ENCODE peak calls at places on chromosomes 3 and 15, in seven cellular contexts. One of them, this sample, is unnamed.

GRCh38 chr3:155661042-155661441 is 83.8 kb downstream of the PLCH1 start:
- DNase-seq in breast epithelium: no peak
- DNase-seq in astrocyte of the spinal cord: no peak
- DNase-seq in nephron progenitor cell: no peak
- DNase-seq in lung: no peak
- DNase-seq in HFFc6: no peak
- DNase-seq in mesothelial cell of epicardium: no peak
- DNase-seq in this sample: no peak

GRCh38 chr3:197393711-197394110 is 95.3 kb upstream of the DLG1 start:
- DNase-seq in lung: no peak
- DNase-seq in breast epithelium: no peak
- DNase-seq in HFFc6: no peak
- DNase-seq in nephron progenitor cell: no peak
- DNase-seq in astrocyte of the spinal cord: no peak
- DNase-seq in mesothelial cell of epicardium: no peak
- DNase-seq in this sample: no peak

GRCh38 chr15:67805008-67805681 is 20.2 kb upstream of the SKOR1 start:
- DNase-seq in HFFc6: no peak
- DNase-seq in lung: no peak
- DNase-seq in astrocyte of the spinal cord: no peak
- DNase-seq in nephron progenitor cell: no peak
- DNase-seq in mesothelial cell of epicardium: no peak
- DNase-seq in breast epithelium: no peak
- DNase-seq in this sample: no peak

GRCh38 chr3:146865175-146865755 is 260.1 kb upstream of the PLSCR5 start:
- DNase-seq in HFFc6: no peak
- DNase-seq in breast epithelium: no peak
- DNase-seq in nephron progenitor cell: no peak
- DNase-seq in mesothelial cell of epicardium: no peak
- DNase-seq in lung: no peak
- DNase-seq in astrocyte of the spinal cord: no peak
- DNase-seq in this sample: no peak

GRCh38 chr3:171375704-171376103 is 84.5 kb downstream of the TNIK start:
- DNase-seq in breast epithelium: no peak
- DNase-seq in mesothelial cell of epicardium: no peak
- DNase-seq in HFFc6: no peak
- DNase-seq in lung: no peak
- DNase-seq in nephron progenitor cell: no peak
- DNase-seq in astrocyte of the spinal cord: no peak
- DNase-seq in this sample: no peak

GRCh38 chr3:5136619-5137429 is 14.7 kb downstream of the ARL8B start:
- DNase-seq in astrocyte of the spinal cord: peak; percentile 36
- DNase-seq in mesothelial cell of epicardium: no peak
- DNase-seq in lung: no peak
- DNase-seq in nephron progenitor cell: no peak
- DNase-seq in breast epithelium: no peak
- DNase-seq in HFFc6: peak; percentile 20
- DNase-seq in this sample: no peak

GRCh38 chr3:63727248-63727647 is 74.8 kb downstream of the SNTN start:
- DNase-seq in breast epithelium: no peak
- DNase-seq in nephron progenitor cell: no peak
- DNase-seq in astrocyte of the spinal cord: no peak
- DNase-seq in HFFc6: no peak
- DNase-seq in mesothelial cell of epicardium: no peak
- DNase-seq in lung: no peak
- DNase-seq in this sample: no peak

GRCh38 chr3:111159391-111159790 is 87.8 kb downstream of the NECTIN3 start:
- DNase-seq in breast epithelium: no peak
- DNase-seq in astrocyte of the spinal cord: peak; percentile 22
- DNase-seq in lung: no peak
- DNase-seq in mesothelial cell of epicardium: no peak
- DNase-seq in HFFc6: no peak
- DNase-seq in nephron progenitor cell: no peak
- DNase-seq in this sample: no peak

GRCh38 chr15:49742381-49742780 is 121.5 kb downstream of the DTWD1 start:
- DNase-seq in lung: no peak
- DNase-seq in mesothelial cell of epicardium: no peak
- DNase-seq in astrocyte of the spinal cord: no peak
- DNase-seq in nephron progenitor cell: no peak
- DNase-seq in breast epithelium: no peak
- DNase-seq in HFFc6: no peak
- DNase-seq in this sample: no peak

GRCh38 chr15:79007066-79007465 is 62.2 kb upstream of the CTSH start:
- DNase-seq in breast epithelium: no peak
- DNase-seq in nephron progenitor cell: peak; percentile 72
- DNase-seq in lung: peak; percentile 63
- DNase-seq in astrocyte of the spinal cord: peak; percentile 24
- DNase-seq in mesothelial cell of epicardium: no peak
- DNase-seq in HFFc6: peak; percentile 15
- DNase-seq in this sample: no peak

GRCh38 chr3:100454684-100455083 is 37.7 kb upstream of the TMEM45A start:
- DNase-seq in astrocyte of the spinal cord: no peak
- DNase-seq in nephron progenitor cell: no peak
- DNase-seq in HFFc6: no peak
- DNase-seq in mesothelial cell of epicardium: no peak
- DNase-seq in breast epithelium: no peak
- DNase-seq in lung: no peak
- DNase-seq in this sample: no peak

GRCh38 chr15:77527164-77527778 is 105.4 kb downstream of the LINGO1 start:
- DNase-seq in astrocyte of the spinal cord: peak; percentile 71
- DNase-seq in nephron progenitor cell: peak; percentile 68
- DNase-seq in lung: no peak
- DNase-seq in mesothelial cell of epicardium: peak; percentile 65
- DNase-seq in HFFc6: no peak
- DNase-seq in breast epithelium: no peak
- DNase-seq in this sample: no peak

GRCh38 chr3:195260286-195260905 is 10.6 kb downstream of the XXYLT1 start:
- DNase-seq in HFFc6: no peak
- DNase-seq in mesothelial cell of epicardium: no peak
- DNase-seq in astrocyte of the spinal cord: no peak
- DNase-seq in lung: peak; percentile 42
- DNase-seq in breast epithelium: no peak
- DNase-seq in nephron progenitor cell: no peak
- DNase-seq in this sample: no peak

GRCh38 chr15:83692820-83693581 is 39.1 kb downstream of the ADAMTSL3 start:
- DNase-seq in breast epithelium: no peak
- DNase-seq in lung: no peak
- DNase-seq in nephron progenitor cell: no peak
- DNase-seq in mesothelial cell of epicardium: no peak
- DNase-seq in HFFc6: no peak
- DNase-seq in astrocyte of the spinal cord: no peak
- DNase-seq in this sample: no peak

GRCh38 chr3:20320489-20320888 is 134.5 kb upstream of the SGO1 start:
- DNase-seq in nephron progenitor cell: no peak
- DNase-seq in astrocyte of the spinal cord: no peak
- DNase-seq in HFFc6: no peak
- DNase-seq in mesothelial cell of epicardium: no peak
- DNase-seq in breast epithelium: no peak
- DNase-seq in lung: no peak
- DNase-seq in this sample: no peak

GRCh38 chr3:69740103-69741021 is 1.1 kb downstream of the MITF start:
- DNase-seq in astrocyte of the spinal cord: no peak
- DNase-seq in breast epithelium: peak; percentile 54
- DNase-seq in nephron progenitor cell: peak; percentile 50
- DNase-seq in HFFc6: no peak
- DNase-seq in lung: peak; percentile 63
- DNase-seq in mesothelial cell of epicardium: no peak
- DNase-seq in this sample: no peak

GRCh38 chr15:57056357-57056756 is 137.9 kb downstream of the TCF12 start:
- DNase-seq in mesothelial cell of epicardium: no peak
- DNase-seq in lung: no peak
- DNase-seq in HFFc6: no peak
- DNase-seq in breast epithelium: no peak
- DNase-seq in nephron progenitor cell: no peak
- DNase-seq in astrocyte of the spinal cord: no peak
- DNase-seq in this sample: no peak
- TF ChIP-seq CTCF in mesothelial cell of epicardium: no peak
- TF ChIP-seq CTCF in lung: no peak
- TF ChIP-seq CTCF in HFFc6: no peak
- TF ChIP-seq CTCF in breast epithelium: no peak
- TF ChIP-seq CTCF in nephron progenitor cell: no peak
- TF ChIP-seq CTCF in astrocyte of the spinal cord: no peak
- TF ChIP-seq CTCF in this sample: no peak

GRCh38 chr3:39100500-39100886 is 6.9 kb downstream of the GORASP1 start:
- DNase-seq in lung: no peak
- DNase-seq in mesothelial cell of epicardium: no peak
- DNase-seq in HFFc6: no peak
- DNase-seq in nephron progenitor cell: no peak
- DNase-seq in breast epithelium: no peak
- DNase-seq in astrocyte of the spinal cord: no peak
- DNase-seq in this sample: no peak
- TF ChIP-seq CTCF in lung: no peak
- TF ChIP-seq CTCF in mesothelial cell of epicardium: no peak
- TF ChIP-seq CTCF in HFFc6: no peak
- TF ChIP-seq CTCF in nephron progenitor cell: no peak
- TF ChIP-seq CTCF in breast epithelium: no peak
- TF ChIP-seq CTCF in astrocyte of the spinal cord: no peak
- TF ChIP-seq CTCF in this sample: no peak

GRCh38 chr3:58331593-58332152 is 1.0 kb upstream of the PXK start:
- DNase-seq in nephron progenitor cell: no peak
- DNase-seq in HFFc6: no peak
- DNase-seq in breast epithelium: no peak
- DNase-seq in lung: no peak
- DNase-seq in mesothelial cell of epicardium: no peak
- DNase-seq in astrocyte of the spinal cord: no peak
- DNase-seq in this sample: no peak
- TF ChIP-seq CTCF in nephron progenitor cell: no peak
- TF ChIP-seq CTCF in HFFc6: no peak
- TF ChIP-seq CTCF in breast epithelium: no peak
- TF ChIP-seq CTCF in lung: no peak
- TF ChIP-seq CTCF in mesothelial cell of epicardium: no peak
- TF ChIP-seq CTCF in astrocyte of the spinal cord: no peak
- TF ChIP-seq CTCF in this sample: no peak

GRCh38 chr15:40441012-40441735 is 421 bp downstream of the BAHD1 start:
- DNase-seq in HFFc6: peak; percentile 7
- DNase-seq in nephron progenitor cell: peak; percentile 77
- DNase-seq in mesothelial cell of epicardium: no peak
- DNase-seq in astrocyte of the spinal cord: no peak
- DNase-seq in breast epithelium: no peak
- DNase-seq in lung: no peak
- DNase-seq in this sample: no peak
- TF ChIP-seq CTCF in HFFc6: peak; percentile 0
- TF ChIP-seq CTCF in nephron progenitor cell: no peak
- TF ChIP-seq CTCF in mesothelial cell of epicardium: no peak
- TF ChIP-seq CTCF in astrocyte of the spinal cord: peak; percentile 13
- TF ChIP-seq CTCF in breast epithelium: no peak
- TF ChIP-seq CTCF in lung: no peak
- TF ChIP-seq CTCF in this sample: peak; percentile 9

DNA sequence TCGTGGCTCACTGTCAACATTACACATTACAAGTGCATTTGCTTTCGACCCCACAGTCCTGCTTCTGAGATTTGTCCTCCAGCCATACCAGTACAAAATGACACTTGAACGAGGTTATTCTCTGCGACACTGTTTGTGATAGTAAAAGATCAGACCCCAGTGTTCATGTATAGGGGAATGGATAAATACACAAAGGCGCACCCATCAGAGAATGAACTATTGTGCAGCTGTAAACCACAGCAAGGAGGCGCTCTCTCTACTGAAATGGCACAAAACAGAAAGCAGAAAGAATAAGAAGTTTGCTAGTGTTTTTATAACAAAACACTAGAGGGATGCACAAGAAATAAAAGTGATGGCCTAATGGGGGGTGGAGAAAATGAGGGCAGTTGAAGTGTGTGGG is 4.9 kb upstream of the CHSY1 start:
- DNase-seq in mesothelial cell of epicardium: no peak
- DNase-seq in nephron progenitor cell: no peak
- DNase-seq in breast epithelium: no peak
- DNase-seq in lung: no peak
- DNase-seq in HFFc6: no peak
- DNase-seq in astrocyte of the spinal cord: no peak
- DNase-seq in this sample: no peak
- TF ChIP-seq CTCF in mesothelial cell of epicardium: no peak
- TF ChIP-seq CTCF in nephron progenitor cell: no peak
- TF ChIP-seq CTCF in breast epithelium: no peak
- TF ChIP-seq CTCF in lung: no peak
- TF ChIP-seq CTCF in HFFc6: peak; percentile 71
- TF ChIP-seq CTCF in astrocyte of the spinal cord: peak; percentile 32
- TF ChIP-seq CTCF in this sample: peak; percentile 13

GRCh38 chr3:182259579-182259978 is 533.7 kb upstream of the ATP11B start:
- DNase-seq in breast epithelium: no peak
- DNase-seq in HFFc6: no peak
- DNase-seq in lung: no peak
- DNase-seq in mesothelial cell of epicardium: no peak
- DNase-seq in nephron progenitor cell: peak; percentile 39
- DNase-seq in astrocyte of the spinal cord: no peak
- DNase-seq in this sample: no peak

GRCh38 chr3:182261084-182261483 is 532.2 kb upstream of the ATP11B start:
- DNase-seq in breast epithelium: no peak
- DNase-seq in HFFc6: no peak
- DNase-seq in astrocyte of the spinal cord: no peak
- DNase-seq in nephron progenitor cell: peak; percentile 11
- DNase-seq in mesothelial cell of epicardium: no peak
- DNase-seq in lung: no peak
- DNase-seq in this sample: no peak

GRCh38 chr3:182255095-182255600 is 538.2 kb upstream of the ATP11B start:
- DNase-seq in breast epithelium: no peak
- DNase-seq in HFFc6: no peak
- DNase-seq in mesothelial cell of epicardium: no peak
- DNase-seq in astrocyte of the spinal cord: no peak
- DNase-seq in nephron progenitor cell: no peak
- DNase-seq in lung: no peak
- DNase-seq in this sample: no peak

GRCh38 chr3:182257361-182257760 is 535.9 kb upstream of the ATP11B start:
- DNase-seq in HFFc6: no peak
- DNase-seq in mesothelial cell of epicardium: no peak
- DNase-seq in lung: no peak
- DNase-seq in nephron progenitor cell: no peak
- DNase-seq in astrocyte of the spinal cord: no peak
- DNase-seq in breast epithelium: no peak
- DNase-seq in this sample: no peak

GRCh38 chr3:182258538-182259177 is 534.6 kb upstream of the ATP11B start:
- DNase-seq in HFFc6: no peak
- DNase-seq in nephron progenitor cell: no peak
- DNase-seq in mesothelial cell of epicardium: no peak
- DNase-seq in lung: no peak
- DNase-seq in astrocyte of the spinal cord: peak; percentile 71
- DNase-seq in breast epithelium: no peak
- DNase-seq in this sample: no peak
- TF ChIP-seq CTCF in HFFc6: peak; percentile 56
- TF ChIP-seq CTCF in nephron progenitor cell: peak; percentile 68
- TF ChIP-seq CTCF in mesothelial cell of epicardium: peak; percentile 55
- TF ChIP-seq CTCF in lung: no peak
- TF ChIP-seq CTCF in astrocyte of the spinal cord: peak; percentile 65
- TF ChIP-seq CTCF in breast epithelium: no peak
- TF ChIP-seq CTCF in this sample: peak; percentile 72

This sample was measured in D721Med.